ENCODE peak calls at places on chromosomes 16 and 17, in nine cellular contexts. One of them, this sample, is unnamed.

GRCh38 chr16:57277586-57277985 is 6.9 kb downstream of the PLLP start:
- DNase-seq in HL-60: no peak
- DNase-seq in HFFc6: peak; percentile 73
- DNase-seq in pancreas: no peak
- DNase-seq in retinal pigment epithelial cell: no peak
- DNase-seq in Caco-2: no peak
- DNase-seq in heart left ventricle: no peak
- DNase-seq in WTC11: no peak
- DNase-seq in BE2C: no peak
- DNase-seq in this sample: no peak

GRCh38 chr16:50616386-50616785 is 64.7 kb downstream of the SNX20 start:
- DNase-seq in HL-60: peak; percentile 31
- DNase-seq in HFFc6: no peak
- DNase-seq in pancreas: no peak
- DNase-seq in retinal pigment epithelial cell: no peak
- DNase-seq in Caco-2: no peak
- DNase-seq in heart left ventricle: no peak
- DNase-seq in WTC11: no peak
- DNase-seq in BE2C: no peak
- DNase-seq in this sample: no peak

GRCh38 chr16:23214796-23215195 is 32.3 kb downstream of the SCNN1G start:
- DNase-seq in HL-60: no peak
- DNase-seq in HFFc6: no peak
- DNase-seq in pancreas: no peak
- DNase-seq in retinal pigment epithelial cell: no peak
- DNase-seq in Caco-2: no peak
- DNase-seq in heart left ventricle: no peak
- DNase-seq in WTC11: no peak
- DNase-seq in BE2C: no peak
- DNase-seq in this sample: no peak

GRCh38 chr17:58084317-58084981 is 1.2 kb downstream of the DYNLL2 start:
- DNase-seq in HL-60: no peak
- DNase-seq in HFFc6: peak; percentile 2
- DNase-seq in pancreas: peak; percentile 57
- DNase-seq in retinal pigment epithelial cell: no peak
- DNase-seq in Caco-2: peak; percentile 87
- DNase-seq in heart left ventricle: no peak
- DNase-seq in WTC11: peak; percentile 50
- DNase-seq in BE2C: peak; percentile 28
- DNase-seq in this sample: no peak

GRCh38 chr17:28145348-28145747 is 102.9 kb downstream of the NLK start:
- DNase-seq in HL-60: no peak
- DNase-seq in HFFc6: peak; percentile 44
- DNase-seq in pancreas: no peak
- DNase-seq in retinal pigment epithelial cell: no peak
- DNase-seq in Caco-2: no peak
- DNase-seq in heart left ventricle: no peak
- DNase-seq in WTC11: no peak
- DNase-seq in BE2C: no peak
- DNase-seq in this sample: no peak

GRCh38 chr17:82301916-82302497 is 15.4 kb downstream of the CD7 start:
- DNase-seq in HL-60: no peak
- DNase-seq in HFFc6: no peak
- DNase-seq in pancreas: peak; percentile 56
- DNase-seq in retinal pigment epithelial cell: no peak
- DNase-seq in Caco-2: no peak
- DNase-seq in heart left ventricle: no peak
- DNase-seq in WTC11: no peak
- DNase-seq in BE2C: no peak
- DNase-seq in this sample: no peak

GRCh38 chr17:81650951-81651350 is 5.4 kb downstream of the PDE6G start:
- DNase-seq in HL-60: no peak
- DNase-seq in HFFc6: no peak
- DNase-seq in pancreas: no peak
- DNase-seq in retinal pigment epithelial cell: no peak
- DNase-seq in Caco-2: no peak
- DNase-seq in heart left ventricle: no peak
- DNase-seq in WTC11: no peak
- DNase-seq in BE2C: no peak
- DNase-seq in this sample: no peak

GRCh38 chr17:31533546-31534155 is 142.2 kb downstream of the RAB11FIP4 start:
- DNase-seq in HL-60: no peak
- DNase-seq in HFFc6: peak; percentile 61
- DNase-seq in pancreas: no peak
- DNase-seq in retinal pigment epithelial cell: no peak
- DNase-seq in Caco-2: no peak
- DNase-seq in heart left ventricle: no peak
- DNase-seq in WTC11: peak; percentile 72
- DNase-seq in BE2C: peak; percentile 56
- DNase-seq in this sample: peak; percentile 27

GRCh38 chr16:86819523-86819887 is 241.2 kb downstream of the FOXL1 start:
- DNase-seq in HL-60: no peak
- DNase-seq in HFFc6: no peak
- DNase-seq in pancreas: no peak
- DNase-seq in retinal pigment epithelial cell: no peak
- DNase-seq in Caco-2: no peak
- DNase-seq in heart left ventricle: no peak
- DNase-seq in WTC11: no peak
- DNase-seq in BE2C: no peak
- DNase-seq in this sample: no peak
- TF ChIP-seq CTCF in HL-60: no peak
- TF ChIP-seq CTCF in HFFc6: peak; percentile 66
- TF ChIP-seq CTCF in pancreas: no peak
- TF ChIP-seq CTCF in retinal pigment epithelial cell: peak; percentile 41
- TF ChIP-seq CTCF in Caco-2: no peak
- TF ChIP-seq CTCF in heart left ventricle: no peak
- TF ChIP-seq CTCF in WTC11: no peak
- TF ChIP-seq CTCF in BE2C: no peak
- TF ChIP-seq CTCF in this sample: no peak

DNA sequence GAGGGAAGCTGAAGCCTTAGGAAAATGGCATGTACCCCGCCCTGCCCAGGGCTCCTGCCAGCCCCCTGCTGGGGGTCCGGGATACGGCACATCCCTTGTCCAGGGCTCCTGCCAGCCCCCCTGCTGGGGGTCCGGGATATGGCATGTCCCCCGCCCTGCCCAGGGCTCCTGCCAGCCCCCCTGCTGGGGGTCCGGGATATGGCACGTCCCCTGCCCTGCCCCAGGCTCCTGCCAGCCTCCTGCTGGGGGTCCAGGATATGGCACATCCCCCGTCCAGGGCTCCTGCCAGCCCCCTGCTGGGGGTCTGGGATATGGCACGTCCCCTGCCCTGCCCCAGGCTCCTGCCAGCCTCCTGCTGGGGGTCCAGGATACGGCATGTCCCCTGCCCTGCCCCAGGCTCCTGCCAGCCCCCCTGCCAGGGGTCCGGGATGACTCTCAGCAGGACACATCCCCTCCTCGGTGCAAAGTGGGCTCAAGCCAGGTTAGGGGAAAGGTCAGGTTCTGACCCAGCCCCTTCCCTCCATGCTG is 43.2 kb downstream of the RPH3AL start:
- DNase-seq in HL-60: peak; percentile 43
- DNase-seq in HFFc6: no peak
- DNase-seq in pancreas: peak; percentile 50
- DNase-seq in retinal pigment epithelial cell: no peak
- DNase-seq in Caco-2: peak; percentile 65
- DNase-seq in heart left ventricle: no peak
- DNase-seq in WTC11: peak; percentile 73
- DNase-seq in BE2C: peak; percentile 40
- DNase-seq in this sample: peak; percentile 71
- TF ChIP-seq CTCF in HL-60: peak; percentile 43
- TF ChIP-seq CTCF in HFFc6: peak; percentile 80
- TF ChIP-seq CTCF in pancreas: peak; percentile 19
- TF ChIP-seq CTCF in retinal pigment epithelial cell: peak; percentile 56
- TF ChIP-seq CTCF in Caco-2: peak; percentile 98
- TF ChIP-seq CTCF in heart left ventricle: peak; percentile 57
- TF ChIP-seq CTCF in WTC11: peak; percentile 94
- TF ChIP-seq CTCF in BE2C: peak; percentile 58
- TF ChIP-seq CTCF in this sample: peak; percentile 77

GRCh38 chr16:78930561-78930960 is 670.0 kb downstream of the MAF start:
- DNase-seq in HL-60: no peak
- DNase-seq in HFFc6: no peak
- DNase-seq in pancreas: no peak
- DNase-seq in retinal pigment epithelial cell: no peak
- DNase-seq in Caco-2: no peak
- DNase-seq in heart left ventricle: no peak
- DNase-seq in WTC11: no peak
- DNase-seq in BE2C: no peak
- DNase-seq in this sample: no peak

GRCh38 chr16:78926723-78927200 is 673.8 kb downstream of the MAF start:
- DNase-seq in HL-60: no peak
- DNase-seq in HFFc6: no peak
- DNase-seq in pancreas: no peak
- DNase-seq in retinal pigment epithelial cell: no peak
- DNase-seq in Caco-2: no peak
- DNase-seq in heart left ventricle: no peak
- DNase-seq in WTC11: no peak
- DNase-seq in BE2C: no peak
- DNase-seq in this sample: no peak

GRCh38 chr16:78919852-78920251 is 680.7 kb downstream of the MAF start:
- DNase-seq in HL-60: no peak
- DNase-seq in HFFc6: no peak
- DNase-seq in pancreas: no peak
- DNase-seq in retinal pigment epithelial cell: no peak
- DNase-seq in Caco-2: no peak
- DNase-seq in heart left ventricle: no peak
- DNase-seq in WTC11: no peak
- DNase-seq in BE2C: no peak
- DNase-seq in this sample: no peak

GRCh38 chr16:78929798-78930197 is 670.7 kb downstream of the MAF start:
- DNase-seq in HL-60: no peak
- DNase-seq in HFFc6: no peak
- DNase-seq in pancreas: no peak
- DNase-seq in retinal pigment epithelial cell: no peak
- DNase-seq in Caco-2: no peak
- DNase-seq in heart left ventricle: no peak
- DNase-seq in WTC11: no peak
- DNase-seq in BE2C: no peak
- DNase-seq in this sample: no peak

DNA sequence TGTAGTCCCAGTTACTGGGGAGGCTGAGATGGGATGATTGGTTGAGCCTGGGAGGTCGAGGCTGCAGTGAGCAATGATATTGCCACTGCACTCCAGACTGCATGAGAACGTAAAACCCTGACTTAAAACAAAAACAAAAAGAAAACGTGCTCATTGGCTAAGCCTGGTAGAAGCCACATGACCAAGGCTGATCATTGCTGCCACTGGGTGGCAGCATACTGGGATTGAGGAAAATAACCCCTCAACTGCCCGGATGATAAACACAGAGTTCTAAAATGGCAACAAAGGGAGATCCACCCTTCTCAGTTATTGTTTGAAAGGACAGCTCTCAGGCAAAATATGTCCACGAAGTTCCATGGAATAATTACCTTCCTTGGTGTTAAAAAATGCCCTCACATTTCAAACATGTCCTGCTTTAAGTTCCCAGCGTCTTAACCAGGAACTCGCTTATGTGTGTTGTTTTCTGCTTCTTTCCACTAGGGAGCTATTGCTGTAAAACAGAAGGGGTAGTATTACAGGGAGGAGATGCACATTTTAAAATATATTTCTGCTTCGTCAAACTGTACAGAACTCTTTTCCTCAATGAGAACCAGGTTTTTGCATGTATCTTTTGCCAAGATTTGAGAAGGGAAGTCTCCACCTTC is 675.3 kb downstream of the MAF start:
- DNase-seq in HL-60: no peak
- DNase-seq in HFFc6: no peak
- DNase-seq in pancreas: no peak
- DNase-seq in retinal pigment epithelial cell: no peak
- DNase-seq in Caco-2: peak; percentile 42
- DNase-seq in heart left ventricle: no peak
- DNase-seq in WTC11: peak; percentile 34
- DNase-seq in BE2C: no peak
- DNase-seq in this sample: no peak
- TF ChIP-seq CTCF in HL-60: peak; percentile 59
- TF ChIP-seq CTCF in HFFc6: peak; percentile 59
- TF ChIP-seq CTCF in pancreas: peak; percentile 30
- TF ChIP-seq CTCF in retinal pigment epithelial cell: peak; percentile 39
- TF ChIP-seq CTCF in Caco-2: peak; percentile 71
- TF ChIP-seq CTCF in heart left ventricle: peak; percentile 24
- TF ChIP-seq CTCF in WTC11: peak; percentile 30
- TF ChIP-seq CTCF in BE2C: peak; percentile 28
- TF ChIP-seq CTCF in this sample: peak; percentile 61

GRCh38 chr17:41680426-41681040 is 8.2 kb upstream of the EIF1 start:
- DNase-seq in HL-60: no peak
- DNase-seq in HFFc6: no peak
- DNase-seq in pancreas: no peak
- DNase-seq in retinal pigment epithelial cell: no peak
- DNase-seq in Caco-2: no peak
- DNase-seq in heart left ventricle: no peak
- DNase-seq in WTC11: no peak
- DNase-seq in BE2C: no peak
- DNase-seq in this sample: no peak

GRCh38 chr17:41682611-41683010 is 6.1 kb upstream of the EIF1 start:
- DNase-seq in HL-60: no peak
- DNase-seq in HFFc6: no peak
- DNase-seq in pancreas: no peak
- DNase-seq in retinal pigment epithelial cell: no peak
- DNase-seq in Caco-2: no peak
- DNase-seq in heart left ventricle: no peak
- DNase-seq in WTC11: no peak
- DNase-seq in BE2C: no peak
- DNase-seq in this sample: no peak

GRCh38 chr17:41681776-41682175 is 6.9 kb upstream of the EIF1 start:
- DNase-seq in HL-60: no peak
- DNase-seq in HFFc6: no peak
- DNase-seq in pancreas: no peak
- DNase-seq in retinal pigment epithelial cell: no peak
- DNase-seq in Caco-2: no peak
- DNase-seq in heart left ventricle: no peak
- DNase-seq in WTC11: no peak
- DNase-seq in BE2C: no peak
- DNase-seq in this sample: no peak

GRCh38 chr17:41684050-41684449 is 4.6 kb upstream of the EIF1 start:
- DNase-seq in HL-60: no peak
- DNase-seq in HFFc6: no peak
- DNase-seq in pancreas: no peak
- DNase-seq in retinal pigment epithelial cell: no peak
- DNase-seq in Caco-2: no peak
- DNase-seq in heart left ventricle: no peak
- DNase-seq in WTC11: no peak
- DNase-seq in BE2C: peak; percentile 65
- DNase-seq in this sample: no peak

DNA sequence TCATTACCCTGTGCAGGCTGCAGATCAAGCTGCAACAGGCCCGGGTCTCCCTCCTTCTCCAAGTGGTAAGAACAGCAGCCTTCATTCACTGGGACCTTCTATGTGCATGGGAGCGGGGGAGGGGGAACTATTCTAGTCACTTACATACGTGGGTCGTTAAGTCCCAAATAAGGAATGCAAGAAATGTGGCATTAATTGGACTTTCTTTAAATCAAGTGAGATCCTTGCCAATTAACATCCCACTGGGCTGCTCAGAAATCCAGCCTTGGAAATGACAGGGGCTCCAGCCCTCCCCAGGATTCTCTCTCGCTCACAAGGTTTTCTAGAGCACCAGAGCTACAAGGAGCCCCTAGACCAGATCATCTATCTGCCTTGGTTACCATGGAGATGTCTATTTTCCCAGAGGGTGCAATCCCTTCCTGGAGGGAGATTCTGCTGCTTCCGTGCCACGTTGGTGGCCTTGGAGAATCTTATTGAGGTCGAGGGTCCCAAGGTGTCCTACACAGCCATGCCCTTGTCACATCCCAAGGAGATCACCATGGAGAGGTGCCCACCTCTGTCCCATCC is 5.2 kb upstream of the EIF1 start:
- DNase-seq in HL-60: no peak
- DNase-seq in HFFc6: no peak
- DNase-seq in pancreas: no peak
- DNase-seq in retinal pigment epithelial cell: peak; percentile 48
- DNase-seq in Caco-2: no peak
- DNase-seq in heart left ventricle: no peak
- DNase-seq in WTC11: no peak
- DNase-seq in BE2C: no peak
- DNase-seq in this sample: no peak
- TF ChIP-seq CTCF in HL-60: no peak
- TF ChIP-seq CTCF in HFFc6: no peak
- TF ChIP-seq CTCF in pancreas: no peak
- TF ChIP-seq CTCF in retinal pigment epithelial cell: no peak
- TF ChIP-seq CTCF in Caco-2: no peak
- TF ChIP-seq CTCF in heart left ventricle: no peak
- TF ChIP-seq CTCF in WTC11: no peak
- TF ChIP-seq CTCF in BE2C: no peak
- TF ChIP-seq CTCF in this sample: no peak